ENCODE peak calls at places on chromosomes 4 and X, in five cellular contexts. K, M, X, L and N are unnamed samples.

GRCh38 chr4:48047421-48047844 is 30.9 kb downstream of the NIPAL1 start:
- DNase-seq in K (no peak), M (peak; percentile 90), X (no peak), L (no peak), N (no peak)

GRCh38 chr4:180811556-180811955 is 1431.6 kb upstream of the TENM3 start:
- DNase-seq in K (no peak), M (peak; percentile 47), X (no peak), L (no peak), N (no peak)

GRCh38 chr4:106021737-106022410 is 126.6 kb downstream of the NPNT start:
- DNase-seq in K (no peak), M (no peak), X (peak; percentile 4), L (no peak), N (no peak)

GRCh38 chr4:158051401-158052235 is 121.2 kb downstream of the GASK1B start:
- DNase-seq in K (no peak), M (no peak), X (no peak), L (peak; percentile 5), N (peak; percentile 97)

GRCh38 chr4:107862658-107863057 is 37.9 kb downstream of the SGMS2 start:
- DNase-seq in K (no peak), M (no peak), X (peak; percentile 9), L (peak; percentile 97), N (peak; percentile 86)

GRCh38 chrX:153445856-153446635 is at the start of gene TREX2:
- DNase-seq in K (peak; percentile 72), M (no peak), X (no peak), L (no peak), N (no peak)

GRCh38 chr4:31156221-31156620 is 436.1 kb downstream of the PCDH7 start:
- DNase-seq in K (no peak), M (no peak), X (no peak), L (no peak), N (no peak)

GRCh38 chr4:16862688-16863087 is 35.8 kb downstream of the LDB2 start:
- DNase-seq in K (peak; percentile 77), M (no peak), X (no peak), L (no peak), N (peak; percentile 37)

GRCh38 chrX:128619490-128619889 is 567.3 kb upstream of the ACTRT1 start:
- DNase-seq in K (no peak), M (no peak), X (no peak), L (no peak), N (no peak)

GRCh38 chrX:55220119-55220794 is at the start of gene PAGE5:
- DNase-seq in K (peak; percentile 50), M (no peak), X (no peak), L (no peak), N (no peak)

GRCh38 chr4:90443231-90443630 is 316.0 kb downstream of the CCSER1 start:
- DNase-seq in K (no peak), M (no peak), X (no peak), L (no peak), N (no peak)

GRCh38 chr4:145829629-145830395 is 108.8 kb downstream of the ZNF827 start:
- DNase-seq in K (no peak), M (peak; percentile 36), X (no peak), L (no peak), N (no peak)

GRCh38 chr4:78057600-78058560 is 757 bp downstream of the FRAS1 start:
- DNase-seq in K (peak; percentile 83), M (peak; percentile 48), X (peak; percentile 23), L (no peak), N (peak; percentile 38)

GRCh38 chr4:120829113-120829831 is 93.3 kb downstream of the PRDM5 start:
- DNase-seq in K (no peak), M (no peak), X (no peak), L (no peak), N (peak; percentile 66)

GRCh38 chr4:174521800-174522182 is 497 bp downstream of the HPGD start:
- DNase-seq in K (peak; percentile 74), M (no peak), X (peak; percentile 3), L (no peak), N (no peak)

GRCh38 chr4:151035321-151035720 is 20.2 kb upstream of the LRBA start:
- DNase-seq in K (no peak), M (no peak), X (no peak), L (no peak), N (no peak)

GRCh38 chrX:8868070-8868795 is 67.0 kb upstream of the FAM9A start:
- DNase-seq in K (no peak), M (no peak), X (no peak), L (no peak), N (peak; percentile 93)

GRCh38 chrX:107714196-107714811 is 61.3 kb downstream of the TSC22D3 start:
- DNase-seq in K (peak; percentile 71), M (no peak), X (no peak), L (no peak), N (peak; percentile 35)

GRCh38 chr4:57043304-57044251 is 64.9 kb downstream of the POLR2B start:
- DNase-seq in K (no peak), M (no peak), X (peak; percentile 75), L (no peak), N (peak; percentile 88)

GRCh38 chr4:151801547-151802516 is 41.0 kb upstream of the GATB start:
- DNase-seq in K (no peak), M (peak; percentile 56), X (no peak), L (no peak), N (peak; percentile 57)

GRCh38 chr4:111957992-111958391 is 187.3 kb upstream of the FAM241A start:
- DNase-seq in K (no peak), M (no peak), X (no peak), L (no peak), N (no peak)

GRCh38 chr4:80097395-80098177 is 24.6 kb upstream of the ANTXR2 start:
- DNase-seq in K (no peak), M (no peak), X (peak; percentile 76), L (no peak), N (peak; percentile 96)

GRCh38 chrX:71181558-71181909 is 36.9 kb downstream of the NLGN3 start:
- DNase-seq in K (no peak), M (peak; percentile 57), X (peak; percentile 4), L (no peak), N (no peak)

GRCh38 chr4:73341454-73341853 is 62.6 kb upstream of the ALB start:
- DNase-seq in K (no peak), M (peak; percentile 60), X (no peak), L (peak; percentile 12), N (peak; percentile 76)

GRCh38 chrX:18929775-18930174 is 54.1 kb downstream of the PHKA2 start:
- DNase-seq in K (no peak), M (no peak), X (no peak), L (no peak), N (no peak)

GRCh38 chrX:109389917-109390316 is 92.0 kb downstream of the GUCY2F start:
- DNase-seq in K (no peak), M (no peak), X (no peak), L (no peak), N (no peak)

GRCh38 chr4:65670331-65671031 is at the start of gene EPHA5:
- DNase-seq in K (peak; percentile 72), M (no peak), X (peak; percentile 22), L (peak; percentile 48), N (peak; percentile 56)

GRCh38 chr4:32790803-32791202 is 2070.6 kb downstream of the PCDH7 start:
- DNase-seq in K (no peak), M (no peak), X (no peak), L (no peak), N (no peak)

GRCh38 chrX:1323315-1323714 is 13.3 kb upstream of the IL3RA start:
- DNase-seq in K (peak; percentile 80), M (peak; percentile 79), X (peak; percentile 49), L (no peak), N (no peak)

GRCh38 chrX:109709129-109709631 is 23.9 kb downstream of the ACSL4 start:
- DNase-seq in K (no peak), M (peak; percentile 38), X (no peak), L (peak; percentile 39), N (peak; percentile 64)

GRCh38 chr4:108171541-108172230 is 3.0 kb upstream of the LEF1 start:
- DNase-seq in K (peak; percentile 76), M (no peak), X (no peak), L (no peak), N (no peak)

DNA sequence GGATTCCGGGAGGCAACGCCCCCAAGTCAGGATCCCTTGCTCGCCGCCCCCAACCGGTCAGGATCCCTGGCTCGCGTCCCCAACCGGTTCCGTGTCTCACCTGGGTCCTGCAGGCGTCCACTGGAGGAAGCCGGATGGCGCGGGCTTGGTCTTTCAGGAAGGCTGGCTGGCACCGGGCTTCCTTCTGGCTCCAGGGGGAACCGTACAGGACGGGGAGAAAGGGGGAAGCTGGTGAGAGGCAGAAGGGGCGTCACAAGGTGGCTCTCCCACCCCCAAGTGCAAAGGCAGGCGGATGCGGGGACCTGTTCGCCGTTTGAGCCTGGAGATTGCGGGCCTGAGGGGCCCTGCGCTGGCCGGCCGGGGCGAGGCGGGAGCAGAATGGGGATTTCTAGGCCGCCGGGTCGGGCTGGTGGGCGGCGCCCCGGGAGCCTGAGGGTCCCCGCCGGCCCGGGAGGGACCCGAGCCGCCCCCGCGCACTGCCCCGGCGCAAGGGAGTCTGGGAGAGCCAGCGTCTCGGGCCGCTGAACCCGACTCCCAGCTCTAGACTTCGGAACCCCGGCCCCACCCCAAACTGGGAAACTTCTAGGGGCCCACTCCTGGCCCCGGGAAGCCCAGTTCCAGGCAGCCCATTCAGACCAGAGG is 84.8 kb downstream of the HPRT1 start:
- DNase-seq in K (no peak), M (no peak), X (no peak), L (no peak), N (no peak)
- H3K4me3 ChIP-seq in K (no peak overlapping the region), M (no peak overlapping the region), X (peak overlapping the region; percentile 30), L (peak overlapping the region; percentile 22), N (no peak overlapping the region)

GRCh38 chr4:14188214-14188613 is 560.7 kb upstream of the BOD1L1 start:
- DNase-seq in K (no peak), M (no peak), X (no peak), L (no peak), N (no peak)

GRCh38 chr4:14180166-14180565 is 552.6 kb upstream of the BOD1L1 start:
- DNase-seq in K (no peak), M (no peak), X (no peak), L (no peak), N (no peak)

GRCh38 chr4:14184767-14185166 is 557.2 kb upstream of the BOD1L1 start:
- DNase-seq in K (no peak), M (no peak), X (no peak), L (no peak), N (peak; percentile 20)

GRCh38 chr4:14180983-14181601 is 553.6 kb upstream of the BOD1L1 start:
- DNase-seq in K (no peak), M (no peak), X (no peak), L (no peak), N (no peak)

DNA sequence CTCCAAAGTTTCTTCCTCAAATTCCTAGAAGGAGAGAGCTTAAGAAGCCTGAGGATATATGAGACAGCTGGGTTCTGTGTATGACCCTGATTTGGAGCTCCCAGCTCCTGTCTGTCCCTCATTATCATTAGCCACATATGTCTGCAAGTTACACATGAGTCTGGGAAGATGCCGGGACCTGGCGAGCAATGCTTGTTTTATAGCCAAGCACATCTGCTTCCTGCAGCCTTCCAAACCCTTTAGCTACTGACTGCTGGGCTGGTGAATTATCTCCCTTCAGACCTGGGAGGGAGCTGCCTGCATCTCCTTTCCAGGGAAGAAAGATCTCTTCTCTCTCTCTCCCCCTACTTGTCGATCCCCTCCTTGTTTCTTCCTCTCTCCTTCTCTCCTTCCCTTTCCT is 556.7 kb upstream of the BOD1L1 start:
- DNase-seq in K (no peak), M (no peak), X (peak; percentile 29), L (no peak), N (peak; percentile 81)
- TF ChIP-seq CTCF in K (no peak), M (no peak), X (no peak), L (no peak), N (no peak)

GRCh38 chrX:69285401-69285871 is 120.2 kb upstream of the PJA1 start:
- DNase-seq in K (no peak), M (no peak), X (peak; percentile 23), L (no peak), N (no peak)
- H3K4me3 ChIP-seq in K (peak overlapping the region; percentile 27), M (peak overlapping the region; percentile 38), X (peak overlapping the region; percentile 30), L (peak overlapping the region; percentile 29), N (peak overlapping the region; percentile 35)

GRCh38 chr4:87150498-87151261 is 69.7 kb downstream of the KLHL8 start:
- DNase-seq in K (no peak), M (peak; percentile 77), X (peak; percentile 67), L (peak; percentile 49), N (peak; percentile 78)
- TF ChIP-seq CTCF in K (peak; percentile 87), M (peak; percentile 98), X (peak; percentile 79), L (peak; percentile 82), N (peak; percentile 87)